ENCODE peak calls at places on chromosome 17, in five cellular contexts. L, A, Z, I and B are unnamed samples.

GRCh38 chr17:78997231-78997741 is 12.3 kb downstream of the CANT1 start:
- DNase-seq in L (no peak), A (no peak), Z (no peak), I (no peak), B (no peak)

GRCh38 chr17:74478369-74479100 is 12.1 kb downstream of the CD300A start:
- DNase-seq in L (no peak), A (no peak), Z (no peak), I (peak), B (no peak)

GRCh38 chr17:20086416-20087074 is 77.4 kb downstream of the SPECC1 start:
- DNase-seq in L (no peak), A (no peak), Z (no peak), I (peak), B (no peak)

GRCh38 chr17:57954421-57955182 is 610 bp downstream of the CUEDC1 start:
- DNase-seq in L (no peak), A (peak), Z (peak), I (peak), B (peak)

GRCh38 chr17:6775871-6776405 is at the start of gene FBXO39:
- DNase-seq in L (no peak), A (peak), Z (no peak), I (no peak), B (no peak)

GRCh38 chr17:43211480-43212402 is at the start of gene TMEM106A:
- DNase-seq in L (peak), A (peak), Z (peak), I (peak), B (peak)

GRCh38 chr17:2693561-2694380 is 17.8 kb downstream of the CLUH start:
- DNase-seq in L (no peak), A (no peak), Z (no peak), I (no peak), B (no peak)

GRCh38 chr17:76382305-76382802 is 2.1 kb upstream of the SPHK1 start:
- DNase-seq in L (no peak), A (peak), Z (peak), I (peak), B (no peak)

GRCh38 chr17:43406676-43407645 is 8.2 kb downstream of the ARL4D start:
- DNase-seq in L (no peak), A (no peak), Z (peak), I (no peak), B (peak)

GRCh38 chr17:4967539-4968165 is at the start of gene SPAG7:
- DNase-seq in L (peak), A (peak), Z (peak), I (peak), B (peak)

GRCh38 chr17:17782425-17783120 is 54.2 kb downstream of the SREBF1 start:
- DNase-seq in L (no peak), A (peak), Z (no peak), I (no peak), B (peak)

GRCh38 chr17:82315703-82316358 is 1.6 kb downstream of the CD7 start:
- DNase-seq in L (no peak), A (no peak), Z (no peak), I (peak), B (no peak)

GRCh38 chr17:41171881-41172280 is 3.9 kb upstream of the KRTAP4-3 start:
- DNase-seq in L (no peak), A (no peak), Z (peak), I (no peak), B (no peak)

GRCh38 chr17:75271233-75271954 is 363 bp upstream of the MIF4GD start:
- DNase-seq in L (no peak), A (peak), Z (no peak), I (peak), B (peak)

GRCh38 chr17:52297230-52298010 is 138.9 kb upstream of the CA10 start:
- DNase-seq in L (no peak), A (no peak), Z (no peak), I (peak), B (no peak)

GRCh38 chr17:37523715-37524219 is 34.1 kb downstream of the DUSP14 start:
- DNase-seq in L (no peak), A (no peak), Z (no peak), I (no peak), B (no peak)

GRCh38 chr17:8997994-8998628 is 23.2 kb upstream of the NTN1 start:
- DNase-seq in L (no peak), A (peak), Z (peak), I (peak), B (peak)

GRCh38 chr17:82400830-82401229 is 17.3 kb upstream of the HEXD start:
- DNase-seq in L (no peak), A (no peak), Z (no peak), I (no peak), B (no peak)

GRCh38 chr17:63133489-63133888 is 167.5 kb downstream of the TANC2 start:
- DNase-seq in L (no peak), A (no peak), Z (no peak), I (no peak), B (no peak)

GRCh38 chr17:45423304-45423703 is 9.4 kb downstream of the ARHGAP27 start:
- DNase-seq in L (no peak), A (no peak), Z (no peak), I (no peak), B (no peak)

GRCh38 chr17:43779145-43780125 is 658 bp upstream of the DUSP3 start:
- DNase-seq in L (no peak), A (peak), Z (peak), I (no peak), B (peak)

GRCh38 chr17:56616239-56616638 is 22.7 kb downstream of the NOG start:
- DNase-seq in L (no peak), A (no peak), Z (no peak), I (peak), B (no peak)

GRCh38 chr17:27076814-27077213 is 217.1 kb upstream of the WSB1 start:
- DNase-seq in L (no peak), A (no peak), Z (no peak), I (no peak), B (no peak)

GRCh38 chr17:10156082-10156445 is 42.3 kb downstream of the GAS7 start:
- DNase-seq in L (no peak), A (no peak), Z (no peak), I (no peak), B (no peak)

GRCh38 chr17:10155334-10156081 is 42.9 kb downstream of the GAS7 start:
- DNase-seq in L (no peak), A (no peak), Z (peak), I (no peak), B (no peak)

GRCh38 chr17:10151667-10152496 is 46.5 kb downstream of the GAS7 start:
- DNase-seq in L (no peak), A (no peak), Z (no peak), I (peak), B (no peak)

GRCh38 chr17:10161392-10161791 is 37.0 kb downstream of the GAS7 start:
- DNase-seq in L (no peak), A (no peak), Z (no peak), I (no peak), B (peak)

GRCh38 chr17:10156579-10157488 is 41.6 kb downstream of the GAS7 start:
- DNase-seq in L (no peak), A (no peak), Z (no peak), I (peak), B (peak)
- H4K91ac ChIP-seq in L (no peak), A (no peak), Z (no peak), I (no peak), B (peak)

DNA sequence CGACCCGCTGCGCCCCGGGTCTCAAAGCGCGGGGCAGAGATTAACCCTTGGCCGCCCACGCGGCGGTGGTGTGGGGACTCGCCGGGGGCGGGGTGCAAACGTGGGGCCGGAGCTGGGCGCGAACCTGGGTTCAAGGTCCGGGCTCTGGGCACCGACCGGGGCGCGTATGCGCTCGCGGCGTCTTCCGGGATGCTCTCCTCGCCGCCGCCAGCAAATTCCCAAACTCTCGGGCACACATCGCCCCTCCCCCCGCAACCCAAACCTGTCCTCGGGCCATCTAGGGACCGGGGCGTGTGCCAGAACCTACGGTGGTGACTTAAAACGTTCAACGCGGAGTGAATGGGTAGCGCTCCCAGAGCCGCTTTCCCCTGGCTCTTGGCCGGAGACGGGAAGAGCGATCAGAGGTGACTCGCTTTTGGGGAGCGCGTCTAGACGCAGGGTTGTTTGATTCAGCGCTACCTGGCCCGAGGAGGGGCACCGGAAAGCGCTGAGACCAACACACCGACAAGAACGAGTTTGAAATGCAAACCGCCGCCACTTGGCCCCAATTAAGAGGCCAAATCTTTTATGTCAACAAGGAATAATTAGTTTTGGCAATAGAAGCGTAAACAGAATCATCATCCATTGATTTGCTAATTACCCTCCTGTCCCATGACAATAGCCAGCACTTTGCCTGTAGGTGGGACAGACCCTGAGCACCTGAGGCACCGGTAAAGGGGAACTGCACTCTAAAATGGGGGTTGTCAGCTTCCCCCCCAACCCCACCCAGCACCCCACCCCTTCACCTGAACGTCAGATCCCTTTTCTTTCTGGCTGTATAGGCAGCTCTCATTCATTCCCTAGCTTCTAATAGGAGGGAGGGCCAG is 46.2 kb downstream of the WNT3 start:
- DNase-seq in L (peak), A (peak), Z (no peak), I (peak), B (peak)
- H2BK5ac ChIP-seq in L (peak), A (no peak), Z (no peak), I (peak), B (no peak)

DNA sequence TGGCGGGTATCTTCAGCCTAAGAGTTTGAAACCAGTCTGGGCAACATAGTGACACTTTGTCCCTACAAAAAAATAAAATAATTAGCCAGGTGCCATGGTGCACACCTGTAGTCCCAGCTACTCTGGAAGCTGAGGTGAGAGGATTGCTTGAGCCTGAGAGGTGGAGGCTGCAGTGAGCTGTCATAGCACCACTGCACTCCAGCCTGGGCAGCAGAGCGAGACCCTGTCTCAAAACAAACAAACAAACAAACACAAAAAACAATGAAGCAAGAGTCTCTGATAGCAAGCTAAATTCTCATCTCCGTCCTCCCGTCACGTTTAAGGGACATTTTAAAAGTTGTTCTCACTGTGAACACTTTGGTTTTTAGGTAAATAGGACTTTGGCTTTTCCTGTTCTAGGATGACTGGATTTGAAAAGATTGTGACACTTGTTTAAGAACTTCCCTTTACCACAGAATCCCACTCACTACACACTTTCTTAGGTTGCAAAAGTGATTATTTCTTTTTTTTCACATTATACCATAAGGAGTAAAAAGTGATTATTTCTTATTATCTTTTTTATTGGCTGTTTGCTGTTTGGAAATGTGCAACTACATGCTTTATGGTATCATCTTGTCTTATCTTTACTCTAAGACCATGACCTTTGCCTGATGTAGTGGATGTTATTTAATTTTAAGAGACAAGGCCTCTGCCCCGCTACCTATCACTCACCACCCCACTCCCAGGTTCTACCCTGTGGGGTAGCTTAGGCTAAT is 4.4 kb upstream of the ERN1 start:
- DNase-seq in L (no peak), A (no peak), Z (no peak), I (no peak), B (no peak)
- H3K4me3 ChIP-seq in L (no peak), A (no peak), Z (no peak), I (no peak), B (no peak)

GRCh38 chr17:65185060-65185459 is 47.9 kb downstream of the RGS9 start:
- DNase-seq in L (no peak), A (no peak), Z (no peak), I (no peak), B (no peak)
- H4K91ac ChIP-seq in L (peak), A (no peak), Z (peak), I (no peak), B (no peak)